ENCODE peak calls at places on chromosomes 7 and 10, in seven cellular contexts. U is aorta, K is colonic mucosa, L is left ventricle myocardium inferior, F is A549, S is cardiac muscle cell, Q is OCI-LY7. V is an unnamed sample.

GRCh38 chr10:23096814-23097549 is 1.6 kb downstream of the MSRB2 start:
- DNase-seq in S (peak; percentile 97), K (no peak), F (no peak), Q (no peak), L (no peak), U (peak; percentile 56), V (no peak)

GRCh38 chr7:136274636-136275345 is 297.6 kb upstream of the MTPN start:
- DNase-seq in K (no peak), L (no peak), Q (no peak), S (no peak), U (no peak), F (no peak), V (no peak)

GRCh38 chr10:128065881-128066534 is 60.2 kb downstream of the MKI67 start:
- DNase-seq in Q (no peak), L (no peak), S (no peak), K (no peak), U (peak; percentile 43), F (no peak), V (no peak)

GRCh38 chr7:123460616-123461015 is 73.8 kb downstream of the IQUB start:
- DNase-seq in K (no peak), L (no peak), Q (no peak), F (peak; percentile 2), S (peak; percentile 93), U (no peak), V (no peak)

GRCh38 chr7:14507617-14508016 is 394.9 kb downstream of the DGKB start:
- DNase-seq in K (no peak), L (no peak), U (no peak), Q (no peak), F (no peak), S (peak; percentile 41), V (peak; percentile 76)

GRCh38 chr10:70679498-70679897 is 7.2 kb downstream of the ADAMTS14 start:
- DNase-seq in Q (no peak), F (no peak), U (no peak), L (peak; percentile 58), S (peak; percentile 43), K (no peak), V (no peak)

GRCh38 chr10:30736685-30737232 is 107.2 kb upstream of the LYZL2 start:
- DNase-seq in K (no peak), Q (no peak), F (peak; percentile 90), S (peak; percentile 98), L (no peak), U (peak; percentile 81), V (peak; percentile 36)

GRCh38 chr7:142862401-142863400 is 7.8 kb downstream of the EPHB6 start:
- DNase-seq in Q (no peak), L (no peak), F (no peak), S (no peak), K (no peak), U (no peak), V (no peak)

GRCh38 chr10:81081887-81082620 is 544.4 kb downstream of the SH2D4B start:
- DNase-seq in K (no peak), S (no peak), F (peak; percentile 10), L (no peak), U (no peak), Q (peak; percentile 5), V (no peak)

GRCh38 chr7:146405737-146406136 is 289.1 kb downstream of the CNTNAP2 start:
- DNase-seq in L (no peak), K (no peak), Q (no peak), F (no peak), S (no peak), U (no peak), V (no peak)

GRCh38 chr7:69645683-69646082 is 47.4 kb downstream of the AUTS2 start:
- DNase-seq in S (no peak), U (no peak), K (no peak), L (no peak), F (no peak), Q (no peak), V (no peak)
- H3K27ac ChIP-seq in S (no peak overlapping the region), U (no peak overlapping the region), K (no peak overlapping the region), L (no peak overlapping the region), F (no peak overlapping the region), Q (no peak overlapping the region), V (no peak overlapping the region)

GRCh38 chr7:100692578-100692961 is 1.5 kb downstream of the GIGYF1 start:
- DNase-seq in K (no peak), U (no peak), Q (no peak), S (no peak), L (no peak), F (no peak), V (no peak)

GRCh38 chr7:100694196-100694745 is at the start of gene GIGYF1:
- DNase-seq in K (peak; percentile 72), L (peak; percentile 81), F (peak; percentile 65), U (peak; percentile 85), Q (peak; percentile 81), S (peak; percentile 72), V (peak; percentile 84)

GRCh38 chr7:100691676-100692577 is 2.1 kb downstream of the GIGYF1 start:
- DNase-seq in L (peak; percentile 72), F (peak; percentile 74), S (peak; percentile 78), K (peak; percentile 88), Q (peak; percentile 84), U (peak; percentile 83), V (peak; percentile 79)

GRCh38 chr7:100696123-100696521 is 2.1 kb upstream of the GIGYF1 start:
- DNase-seq in U (peak; percentile 23), K (no peak), Q (no peak), L (no peak), F (no peak), S (no peak), V (no peak)

GRCh38 chr7:100693312-100694195 is 496 bp downstream of the GIGYF1 start:
- DNase-seq in S (no peak), K (no peak), U (peak; percentile 48), Q (peak; percentile 26), F (no peak), L (no peak), V (no peak)
- H3K27ac ChIP-seq in S (peak overlapping the region; percentile 93), K (peak overlapping the region; percentile 62), U (peak overlapping the region; percentile 36), Q (peak overlapping the region; percentile 39), F (peak overlapping the region; percentile 96), L (peak overlapping the region; percentile 88), V (peak overlapping the region; percentile 85)

GRCh38 chr7:36208997-36209813 is 56.2 kb downstream of the EEPD1 start:
- DNase-seq in K (no peak), U (no peak), S (no peak), Q (no peak), F (peak; percentile 22), L (no peak), V (peak; percentile 10)

GRCh38 chr7:36210542-36210941 is 57.5 kb downstream of the EEPD1 start:
- DNase-seq in S (no peak), Q (no peak), L (no peak), K (no peak), F (no peak), U (no peak), V (no peak)

GRCh38 chr7:36207451-36208291 is 54.6 kb downstream of the EEPD1 start:
- DNase-seq in Q (no peak), U (peak; percentile 84), F (peak; percentile 90), L (peak; percentile 54), S (peak; percentile 54), K (no peak), V (peak; percentile 44)

GRCh38 chr7:36209814-36210183 is 56.7 kb downstream of the EEPD1 start:
- DNase-seq in U (no peak), F (no peak), K (no peak), Q (no peak), S (no peak), L (no peak), V (no peak)

DNA sequence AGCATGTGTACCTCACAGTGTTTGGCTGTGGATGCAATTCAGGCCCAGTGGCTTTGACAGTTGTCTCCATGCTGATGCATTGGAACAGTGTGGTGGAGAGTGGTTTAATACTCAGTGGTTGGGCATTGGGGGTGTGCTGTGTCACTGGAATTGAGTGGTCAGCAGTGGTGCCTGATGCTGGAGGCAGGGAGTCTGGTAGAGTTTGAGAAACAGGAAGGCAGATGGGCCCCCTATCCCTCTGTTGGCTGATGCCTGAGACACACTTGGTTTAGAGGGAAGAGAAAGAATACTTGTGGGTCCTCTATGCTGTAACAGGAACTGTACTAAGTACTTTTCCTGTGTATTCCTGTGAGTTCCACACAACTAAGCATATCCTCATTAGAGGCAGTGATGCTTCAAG is 55.4 kb downstream of the EEPD1 start:
- DNase-seq in U (no peak), Q (no peak), S (no peak), F (no peak), K (no peak), L (no peak), V (no peak)
- H3K27ac ChIP-seq in U (peak overlapping the region; percentile 18), Q (no peak overlapping the region), S (peak overlapping the region; percentile 75), F (peak overlapping the region; percentile 87), K (peak overlapping the region; percentile 59), L (peak overlapping the region; percentile 35), V (no peak overlapping the region)

GRCh38 chr10:7708832-7709231 is 5.7 kb downstream of the ITIH2 start:
- DNase-seq in L (no peak), Q (no peak), K (no peak), U (no peak), F (no peak), S (no peak), V (no peak)

GRCh38 chr10:7710446-7710845 is 7.3 kb downstream of the ITIH2 start:
- DNase-seq in K (no peak), S (no peak), F (no peak), Q (no peak), L (no peak), U (no peak), V (no peak)

GRCh38 chr10:7706534-7707073 is 3.5 kb downstream of the ITIH2 start:
- DNase-seq in S (no peak), L (no peak), F (no peak), Q (no peak), K (no peak), U (no peak), V (no peak)

GRCh38 chr10:7707102-7707501 is 4.0 kb downstream of the ITIH2 start:
- DNase-seq in U (no peak), L (no peak), Q (no peak), S (no peak), F (peak; percentile 39), K (no peak), V (no peak)

DNA sequence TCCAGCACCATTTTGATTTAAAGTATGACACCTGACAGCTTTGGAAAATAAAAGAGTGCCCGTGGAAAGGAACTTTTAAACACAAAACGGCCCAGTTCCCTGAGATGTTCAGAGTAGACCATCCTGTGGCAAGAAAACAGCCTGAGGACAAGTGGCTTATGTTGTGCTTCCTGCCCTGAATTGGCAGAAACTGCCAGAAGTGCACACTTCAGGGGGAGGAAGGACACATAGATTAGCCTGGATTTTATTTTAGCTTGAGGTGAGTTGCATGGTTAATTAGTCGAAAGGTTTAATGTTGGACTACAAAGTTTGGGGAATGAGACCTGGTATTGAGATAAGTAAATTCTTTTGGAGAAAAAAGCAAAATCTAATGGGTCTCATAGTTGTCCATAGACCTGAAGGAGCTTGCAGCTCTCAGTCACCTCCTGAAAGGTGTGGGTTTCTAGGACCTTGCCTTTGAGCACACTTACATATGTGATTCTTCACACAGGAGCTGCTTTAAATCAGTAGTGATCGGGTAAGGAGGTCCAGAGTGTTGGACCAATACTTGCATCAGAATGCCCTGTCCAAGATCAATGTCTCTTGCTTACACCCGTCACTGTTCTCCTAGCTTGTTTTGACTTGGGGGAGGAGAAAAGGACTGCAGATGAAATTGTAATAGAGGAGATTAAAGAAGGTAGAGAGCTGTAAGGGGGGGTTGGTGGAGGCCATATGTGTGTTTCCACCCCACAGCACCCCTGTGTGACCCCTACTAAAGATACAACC is 4.9 kb downstream of the ITIH2 start:
- DNase-seq in U (no peak), S (no peak), L (no peak), K (no peak), Q (no peak), F (no peak), V (no peak)
- H3K27ac ChIP-seq in U (no peak overlapping the region), S (no peak overlapping the region), L (no peak overlapping the region), K (no peak overlapping the region), Q (no peak overlapping the region), F (peak overlapping the region; percentile 52), V (no peak overlapping the region)

V was measured in RWPE1.